ENCODE peak calls at places on chromosome 21, in eight cellular contexts. L is germinal center, W is Panc1, G is head of caudate nucleus, I is RKO, U is RPMI7951, F is MV-4-11, E is fibroblast of mammary gland. Q is an unnamed sample.

GRCh38 chr21:26788783-26789182 is 56.4 kb downstream of the ADAMTS1 start:
- DNase-seq in G (no peak), L (no peak), F (no peak), W (no peak), E (peak), U (no peak), I (no peak), Q (no peak)

GRCh38 chr21:34074283-34075098 is 1.1 kb downstream of the MRPS6 start:
- DNase-seq in L (no peak), E (no peak), I (peak), F (no peak), W (no peak), G (no peak), U (no peak), Q (peak)

GRCh38 chr21:44083631-44084291 is 23.4 kb upstream of the PWP2 start:
- DNase-seq in E (no peak), L (no peak), F (no peak), U (no peak), G (no peak), I (no peak), W (no peak), Q (no peak)

GRCh38 chr21:45818276-45818903 is 163.2 kb upstream of the COL6A1 start:
- DNase-seq in U (peak), F (peak), L (no peak), E (peak), I (peak), W (no peak), G (no peak), Q (peak)

GRCh38 chr21:45938453-45938755 is 43.2 kb upstream of the COL6A1 start:
- DNase-seq in W (no peak), U (no peak), I (no peak), F (no peak), L (no peak), E (no peak), G (no peak), Q (no peak)

GRCh38 chr21:33428669-33429068 is 25.5 kb downstream of the IFNGR2 start:
- DNase-seq in U (peak), L (no peak), I (no peak), W (no peak), E (peak), G (no peak), F (no peak), Q (no peak)

GRCh38 chr21:42279888-42280287 is 35.3 kb downstream of the TFF3 start:
- DNase-seq in L (no peak), E (no peak), U (no peak), I (no peak), G (no peak), F (no peak), W (no peak), Q (no peak)

GRCh38 chr21:46294647-46295176 is 8.6 kb downstream of the YBEY start:
- DNase-seq in G (no peak), W (no peak), E (peak), F (peak), I (no peak), U (peak), L (no peak), Q (peak)

GRCh38 chr21:26072891-26073615 is 97.5 kb downstream of the APP start:
- DNase-seq in I (no peak), W (no peak), L (no peak), F (no peak), U (peak), G (no peak), E (peak), Q (no peak)

GRCh38 chr21:43269981-43270670 is 101.3 kb downstream of the CRYAA start:
- DNase-seq in U (no peak), F (no peak), E (no peak), I (no peak), W (no peak), G (no peak), L (no peak), Q (no peak)

GRCh38 chr21:36388835-36389234 is 3.6 kb downstream of the CHAF1B start:
- DNase-seq in E (no peak), W (no peak), U (no peak), F (no peak), G (no peak), I (peak), L (no peak), Q (no peak)

GRCh38 chr21:35179990-35180557 is 131.0 kb upstream of the RUNX1 start:
- DNase-seq in W (peak), F (no peak), I (no peak), E (peak), U (peak), G (no peak), L (no peak), Q (no peak)

GRCh38 chr21:28439852-28440251 is 552.8 kb downstream of the LTN1 start:
- DNase-seq in G (no peak), I (no peak), F (no peak), L (no peak), U (no peak), E (peak), W (no peak), Q (no peak)

GRCh38 chr21:34526618-34527290 is 14.7 kb upstream of the KCNE1 start:
- DNase-seq in I (peak), L (no peak), F (peak), U (peak), W (peak), E (peak), G (no peak), Q (peak)

GRCh38 chr21:37193006-37193405 is 74.1 kb downstream of the VPS26C start:
- DNase-seq in W (no peak), L (no peak), U (no peak), E (no peak), G (no peak), I (no peak), F (no peak), Q (no peak)

GRCh38 chr21:41754481-41754891 is 12.4 kb downstream of the RIPK4 start:
- DNase-seq in F (no peak), I (no peak), E (no peak), G (no peak), L (no peak), W (no peak), U (peak), Q (no peak)

Q was measured in OCI-M1.